ENCODE peak calls at places on chromosomes 1 and 21, in six cellular contexts. One of them, this sample, is unnamed.
A peak's percentile ranks its signal among the peaks of the same experiment; 100 is the strongest.

GRCh38 chr1:169461390-169462001 is 24.2 kb downstream of the SLC19A2 start:
- DNase-seq in pancreas: no peak
- DNase-seq in effector memory CD4-positive, alpha-beta T cell: no peak
- DNase-seq in right cardiac atrium: no peak
- DNase-seq in GM23338: no peak
- DNase-seq in H9: no peak
- DNase-seq in this sample: no peak

GRCh38 chr1:153629971-153630370 is 1.7 kb downstream of the S100A1 start:
- DNase-seq in pancreas: peak; percentile 47
- DNase-seq in effector memory CD4-positive, alpha-beta T cell: no peak
- DNase-seq in right cardiac atrium: no peak
- DNase-seq in GM23338: no peak
- DNase-seq in H9: no peak
- DNase-seq in this sample: no peak

GRCh38 chr1:242506724-242507123 is 17.8 kb downstream of the PLD5 start:
- DNase-seq in pancreas: no peak
- DNase-seq in effector memory CD4-positive, alpha-beta T cell: no peak
- DNase-seq in right cardiac atrium: no peak
- DNase-seq in GM23338: no peak
- DNase-seq in H9: no peak
- DNase-seq in this sample: no peak

GRCh38 chr1:8540266-8540926 is 222.5 kb downstream of the SLC45A1 start:
- DNase-seq in pancreas: no peak
- DNase-seq in effector memory CD4-positive, alpha-beta T cell: no peak
- DNase-seq in right cardiac atrium: no peak
- DNase-seq in GM23338: no peak
- DNase-seq in H9: no peak
- DNase-seq in this sample: no peak

GRCh38 chr1:201088901-201089525 is 23.2 kb downstream of the CACNA1S start:
- DNase-seq in pancreas: peak; percentile 24
- DNase-seq in effector memory CD4-positive, alpha-beta T cell: no peak
- DNase-seq in right cardiac atrium: no peak
- DNase-seq in GM23338: no peak
- DNase-seq in H9: no peak
- DNase-seq in this sample: no peak

GRCh38 chr1:19608232-19608631 is 35.9 kb upstream of the NBL1 start:
- DNase-seq in pancreas: no peak
- DNase-seq in effector memory CD4-positive, alpha-beta T cell: no peak
- DNase-seq in right cardiac atrium: no peak
- DNase-seq in GM23338: no peak
- DNase-seq in H9: no peak
- DNase-seq in this sample: no peak

GRCh38 chr21:45248893-45249381 is 38.8 kb downstream of the POFUT2 start:
- DNase-seq in pancreas: no peak
- DNase-seq in effector memory CD4-positive, alpha-beta T cell: no peak
- DNase-seq in right cardiac atrium: peak; percentile 46
- DNase-seq in GM23338: peak; percentile 42
- DNase-seq in H9: peak; percentile 48
- DNase-seq in this sample: no peak

GRCh38 chr21:42113926-42114409 is 42.9 kb downstream of the UMODL1 start:
- DNase-seq in pancreas: no peak
- DNase-seq in effector memory CD4-positive, alpha-beta T cell: no peak
- DNase-seq in right cardiac atrium: no peak
- DNase-seq in GM23338: no peak
- DNase-seq in H9: no peak
- DNase-seq in this sample: peak; percentile 12

GRCh38 chr1:232143315-232143886 is 486.5 kb downstream of the SIPA1L2 start:
- DNase-seq in pancreas: no peak
- DNase-seq in effector memory CD4-positive, alpha-beta T cell: no peak
- DNase-seq in right cardiac atrium: no peak
- DNase-seq in GM23338: peak; percentile 53
- DNase-seq in H9: no peak
- DNase-seq in this sample: no peak

GRCh38 chr1:18608534-18608933 is 22.1 kb upstream of the PAX7 start:
- DNase-seq in pancreas: no peak
- DNase-seq in effector memory CD4-positive, alpha-beta T cell: no peak
- DNase-seq in right cardiac atrium: no peak
- DNase-seq in GM23338: peak; percentile 52
- DNase-seq in H9: no peak
- DNase-seq in this sample: no peak

GRCh38 chr1:212433577-212434462 is 1.1 kb downstream of the NENF start:
- DNase-seq in pancreas: no peak
- DNase-seq in effector memory CD4-positive, alpha-beta T cell: no peak
- DNase-seq in right cardiac atrium: peak; percentile 16
- DNase-seq in GM23338: peak; percentile 33
- DNase-seq in H9: no peak
- DNase-seq in this sample: no peak

GRCh38 chr1:18415448-18415960 is 65.2 kb upstream of the KLHDC7A start:
- DNase-seq in pancreas: no peak
- DNase-seq in effector memory CD4-positive, alpha-beta T cell: no peak
- DNase-seq in right cardiac atrium: no peak
- DNase-seq in GM23338: no peak
- DNase-seq in H9: no peak
- DNase-seq in this sample: no peak

GRCh38 chr1:110860174-110860573 is 12.8 kb upstream of the CD53 start:
- DNase-seq in pancreas: no peak
- DNase-seq in effector memory CD4-positive, alpha-beta T cell: no peak
- DNase-seq in right cardiac atrium: no peak
- DNase-seq in GM23338: no peak
- DNase-seq in H9: no peak
- DNase-seq in this sample: no peak

GRCh38 chr1:47211796-47212269 is 20.2 kb downstream of the TAL1 start:
- DNase-seq in pancreas: no peak
- DNase-seq in effector memory CD4-positive, alpha-beta T cell: no peak
- DNase-seq in right cardiac atrium: peak; percentile 64
- DNase-seq in GM23338: peak; percentile 56
- DNase-seq in H9: no peak
- DNase-seq in this sample: no peak

GRCh38 chr1:29581256-29581655 is 344.9 kb downstream of the PTPRU start:
- DNase-seq in pancreas: no peak
- DNase-seq in effector memory CD4-positive, alpha-beta T cell: no peak
- DNase-seq in right cardiac atrium: no peak
- DNase-seq in GM23338: no peak
- DNase-seq in H9: no peak
- DNase-seq in this sample: no peak

GRCh38 chr1:175618559-175618958 is 124.8 kb downstream of the TNR start:
- DNase-seq in pancreas: no peak
- DNase-seq in effector memory CD4-positive, alpha-beta T cell: no peak
- DNase-seq in right cardiac atrium: no peak
- DNase-seq in GM23338: no peak
- DNase-seq in H9: no peak
- DNase-seq in this sample: no peak

GRCh38 chr1:20440785-20441200 is 45.2 kb downstream of the CAMK2N1 start:
- DNase-seq in pancreas: no peak
- DNase-seq in effector memory CD4-positive, alpha-beta T cell: no peak
- DNase-seq in right cardiac atrium: peak; percentile 38
- DNase-seq in GM23338: peak; percentile 88
- DNase-seq in H9: peak; percentile 83
- DNase-seq in this sample: peak; percentile 69

GRCh38 chr1:86429122-86429725 is 5.3 kb downstream of the CLCA2 start:
- DNase-seq in pancreas: no peak
- DNase-seq in effector memory CD4-positive, alpha-beta T cell: no peak
- DNase-seq in right cardiac atrium: no peak
- DNase-seq in GM23338: no peak
- DNase-seq in H9: no peak
- DNase-seq in this sample: no peak

GRCh38 chr1:62038594-62039284 is 155.9 kb upstream of the L1TD1 start:
- DNase-seq in pancreas: no peak
- DNase-seq in effector memory CD4-positive, alpha-beta T cell: no peak
- DNase-seq in right cardiac atrium: no peak
- DNase-seq in GM23338: no peak
- DNase-seq in H9: no peak
- DNase-seq in this sample: no peak

GRCh38 chr1:84353665-84354064 is 44.6 kb upstream of the DNASE2B start:
- DNase-seq in pancreas: no peak
- DNase-seq in effector memory CD4-positive, alpha-beta T cell: no peak
- DNase-seq in right cardiac atrium: no peak
- DNase-seq in GM23338: no peak
- DNase-seq in H9: no peak
- DNase-seq in this sample: no peak

GRCh38 chr1:236168716-236169429 is 26.5 kb downstream of the GPR137B start:
- DNase-seq in pancreas: no peak
- DNase-seq in effector memory CD4-positive, alpha-beta T cell: no peak
- DNase-seq in right cardiac atrium: peak; percentile 60
- DNase-seq in GM23338: peak; percentile 62
- DNase-seq in H9: peak; percentile 70
- DNase-seq in this sample: no peak

GRCh38 chr1:46459315-46459714 is 30.3 kb upstream of the DMBX1 start:
- DNase-seq in pancreas: no peak
- DNase-seq in effector memory CD4-positive, alpha-beta T cell: no peak
- DNase-seq in right cardiac atrium: no peak
- DNase-seq in GM23338: no peak
- DNase-seq in H9: no peak
- DNase-seq in this sample: no peak

GRCh38 chr1:111736548-111737215 is 2.5 kb downstream of the INKA2 start:
- DNase-seq in pancreas: no peak
- DNase-seq in effector memory CD4-positive, alpha-beta T cell: no peak
- DNase-seq in right cardiac atrium: peak; percentile 81
- DNase-seq in GM23338: no peak
- DNase-seq in H9: no peak
- DNase-seq in this sample: peak; percentile 53

GRCh38 chr1:41492341-41492848 is 7.9 kb upstream of the EDN2 start:
- DNase-seq in pancreas: peak; percentile 59
- DNase-seq in effector memory CD4-positive, alpha-beta T cell: no peak
- DNase-seq in right cardiac atrium: no peak
- DNase-seq in GM23338: peak; percentile 79
- DNase-seq in H9: peak; percentile 83
- DNase-seq in this sample: no peak

GRCh38 chr1:86868477-86868876 is 45.4 kb downstream of the SELENOF start:
- DNase-seq in pancreas: no peak
- DNase-seq in effector memory CD4-positive, alpha-beta T cell: no peak
- DNase-seq in right cardiac atrium: no peak
- DNase-seq in GM23338: no peak
- DNase-seq in H9: no peak
- DNase-seq in this sample: no peak

GRCh38 chr1:91166106-91166712 is 144.4 kb upstream of the ZNF644 start:
- DNase-seq in pancreas: peak; percentile 75
- DNase-seq in effector memory CD4-positive, alpha-beta T cell: no peak
- DNase-seq in right cardiac atrium: peak; percentile 40
- DNase-seq in GM23338: peak; percentile 89
- DNase-seq in H9: peak; percentile 64
- DNase-seq in this sample: peak; percentile 18

GRCh38 chr21:37800496-37801061 is 115.7 kb downstream of the KCNJ6 start:
- DNase-seq in pancreas: no peak
- DNase-seq in effector memory CD4-positive, alpha-beta T cell: no peak
- DNase-seq in right cardiac atrium: no peak
- DNase-seq in GM23338: no peak
- DNase-seq in H9: no peak
- DNase-seq in this sample: no peak

GRCh38 chr1:178192686-178193085 is 98.8 kb downstream of the RASAL2 start:
- DNase-seq in pancreas: no peak
- DNase-seq in effector memory CD4-positive, alpha-beta T cell: no peak
- DNase-seq in right cardiac atrium: peak; percentile 31
- DNase-seq in GM23338: no peak
- DNase-seq in H9: no peak
- DNase-seq in this sample: no peak

GRCh38 chr1:183318433-183318832 is 99.7 kb downstream of the NMNAT2 start:
- DNase-seq in pancreas: peak; percentile 75
- DNase-seq in effector memory CD4-positive, alpha-beta T cell: no peak
- DNase-seq in right cardiac atrium: peak; percentile 84
- DNase-seq in GM23338: peak; percentile 75
- DNase-seq in H9: peak; percentile 70
- DNase-seq in this sample: peak; percentile 17

GRCh38 chr21:44006017-44006624 is 6.0 kb upstream of the TRAPPC10 start:
- DNase-seq in pancreas: no peak
- DNase-seq in effector memory CD4-positive, alpha-beta T cell: no peak
- DNase-seq in right cardiac atrium: peak; percentile 69
- DNase-seq in GM23338: no peak
- DNase-seq in H9: no peak
- DNase-seq in this sample: no peak

GRCh38 chr1:12173631-12174121 is 6.9 kb downstream of the TNFRSF1B start:
- DNase-seq in pancreas: no peak
- DNase-seq in effector memory CD4-positive, alpha-beta T cell: peak; percentile 93
- DNase-seq in right cardiac atrium: peak; percentile 40
- DNase-seq in GM23338: no peak
- DNase-seq in H9: no peak
- DNase-seq in this sample: no peak

GRCh38 chr1:43878854-43879253 is 54.7 kb upstream of the ARTN start:
- DNase-seq in pancreas: no peak
- DNase-seq in effector memory CD4-positive, alpha-beta T cell: no peak
- DNase-seq in right cardiac atrium: no peak
- DNase-seq in GM23338: no peak
- DNase-seq in H9: no peak
- DNase-seq in this sample: no peak

GRCh38 chr21:42621828-42622199 is 31.6 kb upstream of the PDE9A start:
- DNase-seq in pancreas: no peak
- DNase-seq in effector memory CD4-positive, alpha-beta T cell: no peak
- DNase-seq in right cardiac atrium: no peak
- DNase-seq in GM23338: no peak
- DNase-seq in H9: no peak
- DNase-seq in this sample: peak; percentile 19

GRCh38 chr1:159925713-159926066 is 383 bp upstream of the TAGLN2 start:
- DNase-seq in pancreas: no peak
- DNase-seq in effector memory CD4-positive, alpha-beta T cell: no peak
- DNase-seq in right cardiac atrium: no peak
- DNase-seq in GM23338: no peak
- DNase-seq in H9: peak; percentile 67
- DNase-seq in this sample: no peak

GRCh38 chr1:19854866-19855265 is 27.3 kb upstream of the OTUD3 start:
- DNase-seq in pancreas: no peak
- DNase-seq in effector memory CD4-positive, alpha-beta T cell: no peak
- DNase-seq in right cardiac atrium: no peak
- DNase-seq in GM23338: no peak
- DNase-seq in H9: no peak
- DNase-seq in this sample: no peak

GRCh38 chr1:228145498-228146425 is 4.0 kb upstream of the GJC2 start:
- DNase-seq in pancreas: no peak
- DNase-seq in effector memory CD4-positive, alpha-beta T cell: no peak
- DNase-seq in right cardiac atrium: no peak
- DNase-seq in GM23338: no peak
- DNase-seq in H9: no peak
- DNase-seq in this sample: no peak
- H3K27ac ChIP-seq in pancreas: no peak overlapping the region
- H3K27ac ChIP-seq in effector memory CD4-positive, alpha-beta T cell: no peak overlapping the region
- H3K27ac ChIP-seq in right cardiac atrium: no peak overlapping the region
- H3K27ac ChIP-seq in GM23338: no peak overlapping the region
- H3K27ac ChIP-seq in H9: no peak overlapping the region
- H3K27ac ChIP-seq in this sample: no peak overlapping the region

GRCh38 chr1:182249201-182249676 is 142.4 kb downstream of the GLUL start:
- DNase-seq in pancreas: no peak
- DNase-seq in effector memory CD4-positive, alpha-beta T cell: no peak
- DNase-seq in right cardiac atrium: no peak
- DNase-seq in GM23338: no peak
- DNase-seq in H9: no peak
- DNase-seq in this sample: no peak
- H3K27ac ChIP-seq in pancreas: no peak overlapping the region
- H3K27ac ChIP-seq in effector memory CD4-positive, alpha-beta T cell: no peak overlapping the region
- H3K27ac ChIP-seq in right cardiac atrium: no peak overlapping the region
- H3K27ac ChIP-seq in GM23338: no peak overlapping the region
- H3K27ac ChIP-seq in H9: no peak overlapping the region
- H3K27ac ChIP-seq in this sample: no peak overlapping the region

GRCh38 chr1:116323419-116323987 is 49.5 kb upstream of the ATP1A1 start:
- DNase-seq in pancreas: no peak
- DNase-seq in effector memory CD4-positive, alpha-beta T cell: no peak
- DNase-seq in right cardiac atrium: no peak
- DNase-seq in GM23338: no peak
- DNase-seq in H9: no peak
- DNase-seq in this sample: no peak
- H3K27ac ChIP-seq in pancreas: peak overlapping the region; percentile 68
- H3K27ac ChIP-seq in effector memory CD4-positive, alpha-beta T cell: no peak overlapping the region
- H3K27ac ChIP-seq in right cardiac atrium: no peak overlapping the region
- H3K27ac ChIP-seq in GM23338: no peak overlapping the region
- H3K27ac ChIP-seq in H9: no peak overlapping the region
- H3K27ac ChIP-seq in this sample: no peak overlapping the region

GRCh38 chr1:24102966-24103365 is 9.0 kb downstream of the MYOM3 start:
- DNase-seq in pancreas: no peak
- DNase-seq in effector memory CD4-positive, alpha-beta T cell: no peak
- DNase-seq in right cardiac atrium: peak; percentile 63
- DNase-seq in GM23338: no peak
- DNase-seq in H9: no peak
- DNase-seq in this sample: no peak
- H3K27ac ChIP-seq in pancreas: peak overlapping the region; percentile 68
- H3K27ac ChIP-seq in effector memory CD4-positive, alpha-beta T cell: no peak overlapping the region
- H3K27ac ChIP-seq in right cardiac atrium: peak overlapping the region; percentile 61
- H3K27ac ChIP-seq in GM23338: no peak overlapping the region
- H3K27ac ChIP-seq in H9: no peak overlapping the region
- H3K27ac ChIP-seq in this sample: no peak overlapping the region

This sample was measured in caudate nucleus.